ENCODE peak calls at places on chromosomes 3 and 15, in ten cellular contexts. E is gastrocnemius medialis; M is mesothelial cell of epicardium; X is endothelial cell; K is CD8-positive, alpha-beta T cell; B is A549; S is mucosa of descending colon; T is AG04449; Z is ovary; Q is cardiac fibroblast. H is an unnamed sample.

GRCh38 chr3:36219398-36219797 is 160.9 kb upstream of the STAC start:
- DNase-seq in T (peak; percentile 33), K (no peak), M (no peak), B (no peak), S (no peak), Q (no peak), E (no peak), Z (no peak), X (no peak), H (no peak)

GRCh38 chr3:86973440-86973839 is 17.5 kb downstream of the VGLL3 start:
- DNase-seq in E (peak; percentile 47), B (no peak), X (no peak), Z (no peak), S (no peak), M (no peak), K (no peak), Q (peak; percentile 89), T (peak; percentile 73), H (no peak)

GRCh38 chr15:49124371-49124770 is 31.0 kb downstream of the COPS2 start:
- DNase-seq in K (no peak), M (no peak), S (no peak), E (no peak), Q (no peak), Z (no peak), X (no peak), B (no peak), T (no peak), H (no peak)

GRCh38 chr3:197443506-197443905 is 112.3 kb downstream of the BDH1 start:
- DNase-seq in T (no peak), Z (no peak), E (no peak), S (no peak), K (no peak), M (no peak), Q (no peak), B (no peak), X (no peak), H (no peak)

GRCh38 chr3:147120029-147120428 is 286.3 kb downstream of the ZIC4 start:
- DNase-seq in M (no peak), S (no peak), K (no peak), Z (no peak), X (no peak), E (no peak), T (no peak), Q (peak; percentile 13), B (no peak), H (no peak)

GRCh38 chr3:17741621-17742091 is 775 bp downstream of the TBC1D5 start:
- DNase-seq in Z (peak; percentile 60), E (no peak), S (no peak), Q (no peak), B (no peak), X (no peak), T (peak; percentile 1), M (no peak), K (no peak), H (no peak)

GRCh38 chr3:141915016-141915415 is 38.6 kb downstream of the ATP1B3 start:
- DNase-seq in K (no peak), X (no peak), S (no peak), Q (no peak), T (no peak), E (no peak), B (no peak), M (no peak), Z (no peak), H (no peak)

GRCh38 chr3:67031986-67032385 is 33.9 kb downstream of the KBTBD8 start:
- DNase-seq in B (no peak), E (no peak), S (no peak), Q (no peak), T (no peak), Z (no peak), X (no peak), M (no peak), K (no peak), H (no peak)

GRCh38 chr3:49111347-49111746 is 6.8 kb upstream of the QARS1 start:
- DNase-seq in M (no peak), S (no peak), Z (no peak), B (no peak), Q (no peak), X (no peak), E (no peak), K (no peak), T (no peak), H (no peak)

GRCh38 chr15:80584561-80584964 is 110.5 kb upstream of the ABHD17C start:
- DNase-seq in Q (no peak), T (no peak), M (no peak), S (no peak), Z (no peak), B (no peak), K (no peak), X (no peak), E (no peak), H (no peak)

GRCh38 chr3:62439176-62439813 is 65.9 kb upstream of the FEZF2 start:
- DNase-seq in Z (no peak), S (no peak), T (no peak), X (no peak), K (no peak), E (no peak), Q (no peak), B (no peak), M (no peak), H (no peak)

GRCh38 chr3:112390783-112391641 is 58.1 kb downstream of the CD200 start:
- DNase-seq in Q (peak; percentile 99), S (no peak), K (no peak), B (no peak), E (no peak), X (no peak), T (peak; percentile 89), M (no peak), Z (no peak), H (no peak)

GRCh38 chr3:111915905-111916304 is 56.8 kb downstream of the PHLDB2 start:
- DNase-seq in X (no peak), Q (peak; percentile 57), M (no peak), Z (no peak), S (no peak), T (no peak), B (no peak), E (no peak), K (no peak), H (no peak)

GRCh38 chr15:90460142-90460824 is 69.4 kb upstream of the CRTC3 start:
- DNase-seq in Q (no peak), K (no peak), S (no peak), X (no peak), Z (no peak), B (no peak), E (no peak), T (no peak), M (no peak), H (no peak)
- TF ChIP-seq CTCF in Q (no peak), K (no peak), S (no peak), X (no peak), Z (no peak), B (no peak), E (no peak), T (no peak), M (no peak), H (no peak)

DNA sequence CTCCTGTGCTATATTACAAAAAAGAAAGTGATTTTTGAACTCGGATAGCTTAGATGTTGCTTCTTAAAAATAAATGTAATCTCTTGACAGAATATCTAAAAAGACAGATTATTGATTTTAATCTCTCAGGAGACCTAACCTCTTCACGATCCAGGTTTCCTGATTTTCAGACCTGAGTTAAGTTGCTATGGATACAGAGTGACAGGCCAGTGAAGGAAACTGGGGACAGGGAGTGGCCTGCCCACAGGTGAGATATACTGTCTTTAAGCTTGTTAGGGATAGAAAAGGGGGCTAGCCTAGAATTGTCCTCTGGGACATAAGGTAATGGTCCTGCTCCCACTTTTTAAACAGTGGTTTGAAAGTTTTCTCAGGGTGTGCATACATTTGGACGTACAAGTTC is 73.2 kb downstream of the CCNL1 start:
- DNase-seq in K (no peak), M (no peak), Z (no peak), Q (no peak), X (no peak), T (no peak), E (no peak), B (no peak), S (no peak), H (no peak)
- TF ChIP-seq CTCF in K (no peak), M (no peak), Z (no peak), Q (no peak), X (no peak), T (no peak), E (no peak), B (no peak), S (no peak), H (no peak)

GRCh38 chr15:29692527-29692926 is 129.7 kb downstream of the TJP1 start:
- DNase-seq in B (no peak), Q (no peak), M (no peak), T (no peak), X (no peak), E (no peak), S (no peak), K (no peak), Z (no peak), H (no peak)
- TF ChIP-seq CTCF in B (peak; percentile 51), Q (peak; percentile 58), M (no peak), T (no peak), X (no peak), E (no peak), S (no peak), K (no peak), Z (no peak), H (no peak)

DNA sequence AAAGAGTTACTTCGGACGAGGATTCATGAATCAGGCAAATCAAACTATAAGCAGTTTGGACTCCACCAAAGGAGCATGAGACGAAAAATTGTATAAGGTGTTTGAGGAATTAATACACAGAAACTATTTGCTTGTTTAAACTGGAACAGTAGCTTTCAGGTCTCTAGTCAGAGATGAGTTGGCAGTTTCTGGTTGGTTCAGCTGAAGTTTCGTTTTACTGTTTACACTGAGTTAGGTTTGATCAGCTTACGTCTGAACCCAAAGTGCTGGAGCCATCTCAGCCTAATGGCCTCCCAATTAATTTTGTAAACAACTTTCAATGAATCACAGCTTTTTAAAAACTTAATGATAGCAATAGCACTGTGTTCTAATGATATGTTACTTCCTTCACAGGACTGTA is 703.7 kb downstream of the NLGN1 start:
- DNase-seq in M (no peak), T (no peak), K (no peak), E (no peak), B (no peak), Z (no peak), S (no peak), X (no peak), Q (no peak), H (no peak)
- TF ChIP-seq CTCF in M (no peak), T (no peak), K (no peak), E (no peak), B (no peak), Z (no peak), S (no peak), X (no peak), Q (no peak), H (no peak)

DNA sequence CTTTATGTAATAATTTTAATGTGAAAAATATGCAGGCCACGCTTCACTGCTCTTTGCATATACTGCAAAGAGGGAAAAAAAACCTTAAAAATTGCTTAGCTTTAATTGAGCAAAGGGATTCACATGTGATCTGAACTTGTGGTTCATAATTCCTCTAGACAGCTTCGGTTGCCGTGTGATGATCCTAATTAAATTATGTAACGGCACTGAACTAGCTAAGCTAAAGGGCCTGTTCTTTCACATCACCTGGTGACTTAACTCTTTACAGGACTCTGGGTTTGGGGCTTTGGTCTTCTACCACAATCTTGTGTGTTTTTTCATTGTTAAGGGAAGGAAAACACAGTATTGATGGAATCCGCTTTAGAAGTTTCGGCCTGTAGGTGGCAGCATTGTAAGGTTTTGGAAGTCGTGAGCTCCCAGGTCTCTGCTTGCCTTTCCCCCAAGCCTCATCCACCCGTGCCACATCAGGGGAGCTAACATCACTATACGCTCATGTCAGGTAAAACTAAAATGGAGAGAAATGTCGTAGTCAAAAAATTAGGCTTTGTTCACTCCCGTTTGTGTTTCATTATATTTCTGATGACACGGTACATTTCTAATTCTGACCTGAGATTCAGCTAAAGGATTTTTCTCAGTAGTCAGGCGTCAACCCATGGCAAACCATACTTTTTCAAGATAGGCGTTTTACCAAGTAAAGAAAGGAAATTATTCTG is 205.6 kb upstream of the DPH6 start:
- DNase-seq in K (no peak), T (no peak), S (no peak), X (peak; percentile 80), Z (peak; percentile 83), B (peak; percentile 10), M (peak; percentile 84), E (peak; percentile 34), Q (peak; percentile 86), H (no peak)
- TF ChIP-seq CTCF in K (peak; percentile 48), T (peak; percentile 64), S (peak; percentile 43), X (peak; percentile 84), Z (peak; percentile 67), B (peak; percentile 73), M (peak; percentile 82), E (peak; percentile 30), Q (peak; percentile 71), H (peak; percentile 76)